ENCODE peak calls at places on chromosomes 2 and 18, in six cellular contexts. W is foreskin keratinocyte, C is endodermal cell, E is BJ, N is HCT116, T is AML-193. V is an unnamed sample.

GRCh38 chr2:169707626-169708025 is 13.4 kb downstream of the PHOSPHO2 start:
- DNase-seq in N (no peak), E (no peak), C (no peak), W (no peak), T (no peak), V (no peak)

GRCh38 chr2:29627366-29627765 is 294.0 kb downstream of the ALK start:
- DNase-seq in C (peak), E (peak), W (peak), T (no peak), N (no peak), V (no peak)

GRCh38 chr18:64803471-64803870 is 654.6 kb upstream of the LINC00305 start:
- DNase-seq in N (no peak), E (no peak), C (no peak), T (no peak), W (no peak), V (no peak)

GRCh38 chr2:9356336-9356735 is 67.0 kb downstream of the ITGB1BP1 start:
- DNase-seq in W (no peak), N (no peak), T (no peak), E (no peak), C (no peak), V (no peak)

GRCh38 chr2:47631306-47631705 is 151.6 kb upstream of the MSH6 start:
- DNase-seq in N (no peak), T (no peak), E (no peak), W (peak), C (no peak), V (no peak)

GRCh38 chr2:232573821-232574435 is 23.4 kb downstream of the EIF4E2 start:
- DNase-seq in T (no peak), W (no peak), E (no peak), C (no peak), N (no peak), V (no peak)

GRCh38 chr2:166127217-166128155 is at the start of gene SCN1A:
- DNase-seq in E (no peak), W (peak), N (peak), C (peak), T (peak), V (no peak)

GRCh38 chr2:235951980-235952379 is 216.2 kb downstream of the GBX2 start:
- DNase-seq in N (no peak), T (no peak), E (no peak), C (no peak), W (peak), V (no peak)

GRCh38 chr2:205657579-205657978 is 24.7 kb upstream of the NRP2 start:
- DNase-seq in N (no peak), W (no peak), T (no peak), C (no peak), E (peak), V (no peak)

GRCh38 chr2:240143801-240144648 is 3.6 kb upstream of the OTOS start:
- DNase-seq in C (peak), N (peak), T (peak), E (no peak), W (no peak), V (peak)

GRCh38 chr18:66495844-66496243 is 108.0 kb downstream of the CDH19 start:
- DNase-seq in E (no peak), N (no peak), C (peak), W (peak), T (peak), V (no peak)

GRCh38 chr2:202831241-202831997 is 40.1 kb downstream of the ICA1L start:
- DNase-seq in T (peak), N (peak), W (peak), C (peak), E (no peak), V (no peak)

GRCh38 chr2:141714486-141714885 is 416.3 kb downstream of the LRP1B start:
- DNase-seq in C (no peak), T (no peak), N (no peak), W (no peak), E (no peak), V (no peak)

GRCh38 chr2:106073608-106074406 is 120.3 kb downstream of the UXS1 start:
- DNase-seq in E (no peak), N (no peak), T (no peak), W (no peak), C (no peak), V (no peak)

GRCh38 chr2:236317938-236318396 is 53.8 kb upstream of the ASB18 start:
- DNase-seq in C (no peak), E (no peak), T (no peak), N (no peak), W (no peak), V (no peak)

GRCh38 chr2:181047829-181048228 is 67.4 kb downstream of the UBE2E3 start:
- DNase-seq in E (no peak), W (no peak), T (no peak), N (no peak), C (no peak), V (no peak)

GRCh38 chr2:13195270-13195669 is 478.5 kb downstream of the TRIB2 start:
- DNase-seq in N (no peak), T (no peak), C (no peak), W (no peak), E (no peak), V (no peak)

GRCh38 chr2:108929896-108930425 is 59.1 kb downstream of the EDAR start:
- DNase-seq in N (no peak), E (no peak), C (no peak), T (no peak), W (no peak), V (no peak)

GRCh38 chr2:150127995-150128394 is 359.5 kb downstream of the RND3 start:
- DNase-seq in T (no peak), N (no peak), C (no peak), E (no peak), W (peak), V (no peak)

GRCh38 chr18:79607361-79607930 is 72.2 kb upstream of the CTDP1 start:
- DNase-seq in N (no peak), E (no peak), C (no peak), T (no peak), W (no peak), V (no peak)

GRCh38 chr2:68255736-68256450 is 3.6 kb upstream of the PPP3R1 start:
- DNase-seq in C (no peak), E (no peak), W (peak), N (no peak), T (no peak), V (no peak)

GRCh38 chr2:130337735-130338325 is 4.9 kb upstream of the IMP4 start:
- DNase-seq in W (no peak), C (peak), N (no peak), T (no peak), E (no peak), V (no peak)

GRCh38 chr2:190636362-190636761 is 12.5 kb upstream of the NAB1 start:
- DNase-seq in E (no peak), C (no peak), N (no peak), W (peak), T (peak), V (no peak)

GRCh38 chr2:54545700-54546450 is 89.7 kb downstream of the SPTBN1 start:
- DNase-seq in T (no peak), N (no peak), C (no peak), W (peak), E (no peak), V (no peak)

GRCh38 chr2:97678217-97678762 is 8.8 kb downstream of the C2orf92 start:
- DNase-seq in N (no peak), W (no peak), T (peak), C (no peak), E (no peak), V (no peak)

GRCh38 chr2:68693947-68694346 is 40.7 kb upstream of the ARHGAP25 start:
- DNase-seq in N (no peak), T (no peak), C (no peak), E (no peak), W (no peak), V (no peak)

GRCh38 chr2:232432598-232433184 is 23.3 kb upstream of the ALPI start:
- DNase-seq in T (no peak), W (no peak), E (no peak), N (no peak), C (peak), V (no peak)

GRCh38 chr2:64975232-64975791 is 13.9 kb upstream of the SLC1A4 start:
- DNase-seq in N (peak), C (peak), T (no peak), E (no peak), W (peak), V (no peak)

GRCh38 chr2:26363323-26363722 is 16.7 kb upstream of the ADGRF3 start:
- DNase-seq in E (no peak), W (peak), C (no peak), N (no peak), T (no peak), V (no peak)

GRCh38 chr2:104078431-104079157 is 775.3 kb upstream of the POU3F3 start:
- DNase-seq in N (no peak), C (peak), T (no peak), E (no peak), W (no peak), V (no peak)